ENCODE peak calls at places on chromosomes 6 and 20, in six cellular contexts. S, U, E, H, N and J are unnamed samples.

GRCh38 chr6:142323377-142323776 is 21.6 kb downstream of the ADGRG6 start:
- DNase-seq in S (peak), U (no peak), E (no peak), H (no peak), N (no peak), J (no peak)

GRCh38 chr6:75488026-75488425 is 5.6 kb downstream of the FILIP1 start:
- DNase-seq in S (no peak), U (peak), E (no peak), H (no peak), N (no peak), J (no peak)

GRCh38 chr6:75351570-75351969 is 67.0 kb upstream of the TMEM30A start:
- DNase-seq in S (peak), U (no peak), E (no peak), H (no peak), N (no peak), J (no peak)

GRCh38 chr6:31970604-31971271 is 1.2 kb downstream of the DXO start:
- DNase-seq in S (peak), U (no peak), E (no peak), H (no peak), N (no peak), J (no peak)

GRCh38 chr20:33689973-33690372 is 3.8 kb upstream of the E2F1 start:
- DNase-seq in S (no peak), U (peak), E (no peak), H (no peak), N (no peak), J (no peak)

GRCh38 chr6:41647061-41647511 is 8.8 kb downstream of the MDFI start:
- DNase-seq in S (no peak), U (peak), E (no peak), H (no peak), N (no peak), J (no peak)

GRCh38 chr20:5402903-5403531 is 86.3 kb upstream of the PROKR2 start:
- DNase-seq in S (no peak), U (no peak), E (no peak), H (no peak), N (peak), J (no peak)

GRCh38 chr6:43578748-43579147 is 2.8 kb downstream of the POLH start:
- DNase-seq in S (no peak), U (no peak), E (no peak), H (no peak), N (no peak), J (no peak)

GRCh38 chr6:145214570-145214969 is 520.8 kb downstream of the EPM2A start:
- DNase-seq in S (peak), U (peak), E (no peak), H (no peak), N (no peak), J (no peak)

GRCh38 chr6:47130086-47130485 is 88.0 kb upstream of the ADGRF1 start:
- DNase-seq in S (no peak), U (peak), E (no peak), H (no peak), N (no peak), J (no peak)

GRCh38 chr20:38447931-38448675 is 13.0 kb upstream of the SNHG17 start:
- DNase-seq in S (no peak), U (no peak), E (no peak), H (no peak), N (no peak), J (no peak)

GRCh38 chr6:111033628-111034289 is 51.9 kb downstream of the RPF2 start:
- DNase-seq in S (no peak), U (no peak), E (no peak), H (no peak), N (no peak), J (no peak)

GRCh38 chr6:89368107-89368506 is 15.6 kb upstream of the UBE2J1 start:
- DNase-seq in S (peak), U (peak), E (peak), H (peak), N (peak), J (peak)